ENCODE peak calls at places on chromosome 6, in six cellular contexts. I is WTC11, E is A549, A is HepG2, T is K562, B is H1. Z is an unnamed sample.

GRCh38 chr6:140175486-140175885 is 801.0 kb upstream of the CITED2 start:
- DNase-seq in T (no peak), I (no peak), E (no peak), B (no peak), A (no peak), Z (no peak)

GRCh38 chr6:19327246-19327645 is 509.9 kb upstream of the ID4 start:
- DNase-seq in I (no peak), A (no peak), B (no peak), E (no peak), T (no peak), Z (no peak)

GRCh38 chr6:143621876-143622605 is 55.7 kb upstream of the PHACTR2 start:
- DNase-seq in B (no peak), I (no peak), T (no peak), E (no peak), A (no peak), Z (no peak)

GRCh38 chr6:7939186-7939863 is 28.7 kb upstream of the TXNDC5 start:
- DNase-seq in E (no peak), T (no peak), A (no peak), B (no peak), I (no peak), Z (peak; percentile 14)

GRCh38 chr6:139151425-139152087 is 16.7 kb downstream of the HECA start:
- DNase-seq in B (no peak), E (no peak), I (no peak), A (no peak), T (no peak), Z (no peak)

GRCh38 chr6:161198781-161199505 is 74.9 kb downstream of the AGPAT4 start:
- DNase-seq in T (no peak), A (no peak), I (no peak), B (no peak), E (no peak), Z (no peak)

GRCh38 chr6:169702640-169703246 is 817 bp downstream of the C6orf120 start:
- DNase-seq in A (peak; percentile 36), T (no peak), B (no peak), E (no peak), I (peak; percentile 23), Z (no peak)

GRCh38 chr6:1867197-1867596 is 257.5 kb downstream of the FOXC1 start:
- DNase-seq in I (no peak), E (no peak), B (no peak), T (no peak), A (no peak), Z (no peak)

GRCh38 chr6:109170333-109170732 is 75.0 kb downstream of the CEP57L1 start:
- DNase-seq in I (no peak), T (no peak), B (no peak), A (no peak), E (no peak), Z (no peak)

GRCh38 chr6:157557541-157557940 is 176.6 kb downstream of the ZDHHC14 start:
- DNase-seq in I (no peak), A (no peak), E (no peak), B (no peak), T (no peak), Z (no peak)

GRCh38 chr6:161079566-161080262 is 88.1 kb downstream of the MAP3K4 start:
- DNase-seq in A (no peak), I (no peak), E (no peak), T (no peak), B (no peak), Z (no peak)

GRCh38 chr6:69926745-69927144 is 60.4 kb downstream of the COL19A1 start:
- DNase-seq in T (no peak), E (no peak), I (no peak), B (no peak), A (no peak), Z (no peak)

GRCh38 chr6:68559716-68560115 is 75.4 kb upstream of the ADGRB3 start:
- DNase-seq in T (no peak), I (no peak), A (no peak), E (no peak), B (no peak), Z (no peak)

GRCh38 chr6:38806833-38807232 is 91.7 kb downstream of the DNAH8 start:
- DNase-seq in B (no peak), E (no peak), T (no peak), I (no peak), A (no peak), Z (no peak)

GRCh38 chr6:15513801-15514711 is 148.8 kb downstream of the DTNBP1 start:
- DNase-seq in T (no peak), A (no peak), E (no peak), I (no peak), B (no peak), Z (no peak)

GRCh38 chr6:24950210-24950941 is 14.6 kb upstream of the RIPOR2 start:
- DNase-seq in A (no peak), B (no peak), E (no peak), T (no peak), I (no peak), Z (no peak)

GRCh38 chr6:35629876-35630378 is 58.8 kb downstream of the FKBP5 start:
- DNase-seq in T (no peak), B (no peak), E (no peak), A (no peak), I (no peak), Z (no peak)

GRCh38 chr6:18748314-18748713 is 361.2 kb downstream of the RNF144B start:
- DNase-seq in B (no peak), I (no peak), A (no peak), E (no peak), T (no peak), Z (no peak)

GRCh38 chr6:56851104-56851503 is 103.8 kb upstream of the BEND6 start:
- DNase-seq in E (no peak), A (no peak), B (no peak), I (peak; percentile 41), T (no peak), Z (peak; percentile 53)

GRCh38 chr6:112216699-112217551 is 37.4 kb downstream of the LAMA4 start:
- DNase-seq in T (no peak), I (no peak), A (no peak), E (no peak), B (no peak), Z (peak; percentile 96)

GRCh38 chr6:55636406-55637102 is 57.6 kb upstream of the HMGCLL1 start:
- DNase-seq in E (peak; percentile 25), A (no peak), B (no peak), T (no peak), I (no peak), Z (no peak)

GRCh38 chr6:5989141-5989723 is 17.5 kb downstream of the NRN1 start:
- DNase-seq in E (no peak), B (no peak), I (no peak), T (no peak), A (no peak), Z (no peak)

GRCh38 chr6:17169291-17169690 is 67.4 kb downstream of the STMND1 start:
- DNase-seq in B (no peak), T (no peak), I (no peak), A (no peak), E (no peak), Z (no peak)

GRCh38 chr6:15481892-15482291 is 180.9 kb downstream of the DTNBP1 start:
- DNase-seq in E (no peak), I (no peak), T (peak; percentile 82), A (no peak), B (no peak), Z (no peak)

GRCh38 chr6:7390218-7390878 is 740 bp downstream of the RIOK1 start:
- DNase-seq in A (no peak), I (no peak), T (no peak), B (no peak), E (no peak), Z (no peak)

GRCh38 chr6:57109905-57110304 is 19.9 kb downstream of the ZNF451 start:
- DNase-seq in B (no peak), I (no peak), A (no peak), E (no peak), T (no peak), Z (no peak)

GRCh38 chr6:107555449-107555848 is 65.5 kb downstream of the SOBP start:
- DNase-seq in I (no peak), T (no peak), A (no peak), E (no peak), B (no peak), Z (no peak)

GRCh38 chr6:114559419-114559818 is 216.6 kb upstream of the HS3ST5 start:
- DNase-seq in B (no peak), T (no peak), A (no peak), I (no peak), E (no peak), Z (no peak)

GRCh38 chr6:105593805-105594231 is 190.9 kb upstream of the PREP start:
- DNase-seq in T (no peak), E (no peak), A (no peak), I (no peak), B (no peak), Z (no peak)

GRCh38 chr6:159572344-159573120 is 120.5 kb downstream of the SOD2 start:
- DNase-seq in T (no peak), A (no peak), E (no peak), I (no peak), B (no peak), Z (no peak)

GRCh38 chr6:159582736-159583135 is 110.3 kb downstream of the SOD2 start:
- DNase-seq in A (no peak), T (no peak), I (no peak), E (no peak), B (no peak), Z (no peak)

GRCh38 chr6:159578629-159579028 is 114.4 kb downstream of the SOD2 start:
- DNase-seq in E (peak; percentile 3), I (no peak), A (no peak), B (no peak), T (no peak), Z (no peak)

GRCh38 chr6:159577564-159577963 is 115.5 kb downstream of the SOD2 start:
- DNase-seq in E (no peak), I (no peak), B (no peak), T (no peak), A (no peak), Z (no peak)
- TF ChIP-seq JUN in E (no peak), I (no peak), B (no peak), T (no peak), A (no peak), Z (no peak)

DNA sequence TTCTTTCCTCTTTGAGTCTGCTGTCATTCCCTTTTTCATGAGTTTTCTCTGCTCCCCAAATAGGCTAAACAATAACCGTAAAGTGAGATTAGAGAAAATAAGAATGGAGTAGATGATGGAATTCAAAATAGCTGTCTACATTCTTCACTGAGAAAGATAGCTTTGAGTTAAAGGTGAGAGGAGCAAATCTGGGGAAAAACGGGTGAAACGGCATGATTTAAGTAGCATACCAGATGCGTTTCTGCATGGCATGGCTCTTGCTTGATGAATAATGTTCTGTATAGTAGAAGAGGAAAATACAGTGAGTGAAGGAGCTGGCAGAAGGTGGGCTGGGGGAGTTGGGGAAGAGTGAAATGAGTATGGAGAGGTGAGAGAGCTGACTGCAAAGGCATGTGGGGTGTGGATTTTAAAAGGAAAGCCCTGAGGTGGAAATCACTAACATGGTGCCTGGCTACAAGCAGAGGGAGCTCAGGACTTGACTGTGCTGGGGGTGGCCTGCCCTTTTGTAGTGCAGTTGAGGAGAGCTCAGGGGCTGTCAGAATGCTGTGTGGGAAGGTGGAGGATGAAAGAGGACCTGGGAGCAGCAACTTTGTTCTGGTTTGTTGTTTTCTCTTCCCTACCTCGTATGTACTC is 8.8 kb downstream of the BICRAL start:
- DNase-seq in A (no peak), E (no peak), I (peak; percentile 50), T (no peak), B (no peak), Z (no peak)
- TF ChIP-seq CTCF in A (no peak), E (no peak), I (no peak), T (no peak), B (no peak), Z (no peak)

GRCh38 chr6:137793805-137794508 is 73.1 kb upstream of the TNFAIP3 start:
- DNase-seq in E (no peak), B (no peak), I (no peak), T (no peak), A (no peak), Z (no peak)
- TF ChIP-seq JUN in E (no peak), B (no peak), I (no peak), T (no peak), A (no peak), Z (no peak)

GRCh38 chr6:97653076-97653475 is 370.1 kb upstream of the MMS22L start:
- DNase-seq in I (no peak), E (no peak), T (no peak), A (no peak), B (no peak), Z (no peak)
- TF ChIP-seq CTCF in I (no peak), E (no peak), T (no peak), A (no peak), B (no peak), Z (no peak)

Z was measured in endothelial cell of umbilical vein.